ENCODE peak calls at places on chromosomes 6 and 20, in ten cellular contexts. O is ovary, M is vagina, H is pancreas, Q is A549, N is uterus, U is aorta, X is HepG2, T is left ventricle myocardium inferior, G is lower lobe of right lung. I is an unnamed sample. For H3K9me3, the result is how much of the 10 kb centered on the place peaks cover.

GRCh38 chr20:17909745-17910345 is 58.7 kb downstream of the SNX5 start:
- DNase-seq in U (no peak), T (no peak), M (no peak), Q (no peak), N (no peak), X (no peak), G (no peak), O (no peak), H (no peak), I (no peak)

GRCh38 chr20:25000268-25000801 is 7.8 kb upstream of the APMAP start:
- DNase-seq in O (peak), X (no peak), H (peak), G (peak), M (no peak), Q (peak), T (peak), U (peak), N (peak), I (no peak)

GRCh38 chr6:18053555-18054445 is 66.4 kb upstream of the KIF13A start:
- DNase-seq in M (no peak), Q (no peak), N (no peak), G (no peak), O (no peak), T (no peak), U (no peak), H (no peak), X (no peak), I (no peak)

GRCh38 chr6:56930846-56931245 is 24.1 kb upstream of the BEND6 start:
- DNase-seq in U (no peak), G (no peak), M (no peak), T (no peak), Q (no peak), O (no peak), N (no peak), H (no peak), X (no peak), I (no peak)

GRCh38 chr6:129645371-129646139 is 64.4 kb downstream of the ARHGAP18 start:
- DNase-seq in X (peak), Q (peak), H (no peak), N (no peak), U (no peak), M (no peak), T (no peak), G (no peak), O (no peak), I (no peak)

GRCh38 chr20:35602851-35603495 is 12.7 kb upstream of the SPAG4 start:
- DNase-seq in X (no peak), U (peak), M (no peak), Q (no peak), H (peak), N (no peak), T (no peak), O (no peak), G (no peak), I (no peak)

GRCh38 chr20:58640446-58640845 is 10.6 kb upstream of the STX16 start:
- DNase-seq in U (no peak), N (no peak), O (no peak), X (no peak), M (peak), H (no peak), Q (no peak), T (no peak), G (no peak), I (no peak)

GRCh38 chr6:26475823-26476729 is 18.3 kb downstream of the BTN2A1 start:
- DNase-seq in N (no peak), X (peak), M (no peak), U (no peak), Q (no peak), O (no peak), G (no peak), H (no peak), T (no peak), I (no peak)

GRCh38 chr6:2951723-2952122 is 19.6 kb downstream of the SERPINB6 start:
- DNase-seq in O (no peak), T (no peak), H (no peak), G (peak), N (no peak), Q (no peak), U (no peak), M (no peak), X (no peak), I (no peak)

GRCh38 chr6:25918083-25918683 is 12.3 kb downstream of the SLC17A2 start:
- DNase-seq in M (no peak), N (no peak), H (no peak), O (no peak), X (no peak), G (no peak), Q (no peak), T (no peak), U (no peak), I (no peak)

GRCh38 chr6:138804986-138805385 is 9.1 kb downstream of the ECT2L start:
- DNase-seq in X (no peak), M (no peak), G (no peak), U (no peak), H (no peak), N (no peak), O (no peak), Q (no peak), T (no peak), I (peak)

GRCh38 chr6:39388526-39389371 is 66.2 kb upstream of the KCNK16 start:
- DNase-seq in N (no peak), T (no peak), Q (no peak), H (no peak), X (no peak), U (no peak), M (no peak), O (no peak), G (no peak), I (no peak)

GRCh38 chr20:60395993-60396392 is 437.8 kb downstream of the CDH26 start:
- DNase-seq in X (no peak), M (no peak), H (no peak), U (no peak), N (no peak), T (no peak), G (no peak), Q (no peak), O (no peak), I (no peak)

GRCh38 chr20:14445310-14445709 is 107.9 kb upstream of the FLRT3 start:
- DNase-seq in M (no peak), O (no peak), T (no peak), X (no peak), G (no peak), N (no peak), H (no peak), Q (no peak), U (no peak), I (peak)

GRCh38 chr6:30819287-30819917 is 64.9 kb upstream of the DDR1 start:
- DNase-seq in M (no peak), N (no peak), H (no peak), X (no peak), G (no peak), O (no peak), U (no peak), Q (no peak), T (no peak), I (no peak)

GRCh38 chr20:35610833-35611427 is 4.7 kb upstream of the SPAG4 start:
- DNase-seq in M (no peak), X (no peak), G (no peak), T (no peak), N (no peak), U (no peak), H (no peak), O (no peak), Q (no peak), I (no peak)

GRCh38 chr20:45174434-45175364 is at the start of gene PI3:
- DNase-seq in X (peak), T (no peak), H (no peak), O (no peak), M (no peak), Q (peak), G (peak), N (no peak), U (no peak), I (no peak)

GRCh38 chr6:119896806-119897205 is 547.2 kb upstream of the MAN1A1 start:
- DNase-seq in T (no peak), H (no peak), G (no peak), U (no peak), N (no peak), X (no peak), O (no peak), M (no peak), Q (no peak), I (no peak)

GRCh38 chr6:23174781-23175361 is 605.5 kb downstream of the HDGFL1 start:
- DNase-seq in G (no peak), N (no peak), Q (peak), X (no peak), U (no peak), H (no peak), O (no peak), T (no peak), M (no peak), I (peak)

GRCh38 chr6:3379482-3380060 is 77.3 kb downstream of the SLC22A23 start:
- DNase-seq in G (no peak), T (no peak), M (no peak), X (peak), U (peak), O (no peak), N (no peak), H (no peak), Q (no peak), I (no peak)

GRCh38 chr6:137155830-137156229 is 17.6 kb downstream of the IL22RA2 start:
- DNase-seq in U (no peak), N (no peak), G (no peak), T (no peak), Q (no peak), O (no peak), H (no peak), X (no peak), M (no peak), I (no peak)

GRCh38 chr6:36133148-36133547 is 2.8 kb downstream of the MAPK13 start:
- DNase-seq in G (no peak), X (no peak), H (no peak), O (no peak), N (no peak), M (peak), Q (no peak), T (no peak), U (no peak), I (no peak)

GRCh38 chr6:111981441-111981840 is 72.5 kb upstream of the CCN6 start:
- DNase-seq in M (no peak), X (no peak), Q (no peak), U (no peak), T (no peak), N (no peak), H (no peak), O (no peak), G (no peak), I (no peak)

GRCh38 chr6:86937219-86938079 is at the start of gene HTR1E:
- DNase-seq in H (peak), O (peak), Q (peak), U (peak), X (peak), N (peak), T (no peak), M (no peak), G (no peak), I (no peak)

GRCh38 chr6:73969982-73970960 is 274.3 kb downstream of the CD109 start:
- DNase-seq in G (no peak), X (peak), M (no peak), N (peak), O (no peak), U (no peak), H (no peak), T (no peak), Q (peak), I (peak)

GRCh38 chr20:34776177-34776576 is 49.3 kb downstream of the NCOA6 start:
- DNase-seq in H (no peak), U (no peak), O (no peak), N (no peak), T (no peak), Q (no peak), X (no peak), M (no peak), G (no peak), I (no peak)

GRCh38 chr6:112389842-112390241 is 42.7 kb downstream of the RFPL4B start:
- DNase-seq in U (no peak), N (no peak), G (no peak), Q (no peak), T (no peak), M (no peak), H (no peak), X (no peak), O (no peak), I (no peak)

GRCh38 chr20:45963059-45964011 is 8.7 kb downstream of the ZNF335 start:
- DNase-seq in U (peak), M (no peak), Q (peak), T (no peak), O (peak), N (no peak), G (peak), H (no peak), X (peak), I (no peak)

DNA sequence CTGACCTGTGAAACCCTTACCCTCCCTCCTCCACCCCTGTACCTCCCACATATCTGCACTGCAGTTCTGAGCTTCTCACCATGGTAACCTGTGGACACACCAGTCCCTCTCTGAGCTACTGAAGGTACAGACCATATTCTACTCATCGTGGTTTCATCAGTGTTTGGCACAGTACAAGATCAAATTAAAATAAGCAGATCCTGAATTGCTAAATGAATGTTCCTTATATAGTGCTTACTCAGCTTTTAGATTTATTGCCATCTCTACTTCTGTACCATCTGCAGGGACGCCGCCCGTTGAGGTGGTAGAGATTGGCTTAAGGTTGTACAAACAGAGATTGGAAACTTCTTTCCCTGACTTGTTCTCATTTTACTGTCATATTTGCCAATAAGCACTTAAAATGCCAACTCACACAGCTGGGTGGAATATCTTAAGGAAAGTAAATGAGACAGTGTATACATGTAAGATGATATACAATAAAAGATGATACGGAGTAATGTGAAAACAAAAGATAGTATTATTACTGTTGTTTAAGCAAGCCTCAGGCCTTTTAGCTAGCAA is 223.4 kb upstream of the FOXQ1 start:
- DNase-seq in N (no peak), O (no peak), H (no peak), G (no peak), X (no peak), M (no peak), Q (no peak), U (no peak), T (no peak), I (no peak)
- H3K9me3 ChIP-seq in N (under half), O (under half), H (under half), G (under half), X (under half), M (under half), Q (under half), U (under half), T (under half), I (under half)

GRCh38 chr6:159304641-159305040 is 135.4 kb downstream of the FNDC1 start:
- DNase-seq in Q (no peak), N (no peak), G (no peak), O (no peak), U (no peak), X (no peak), T (no peak), H (no peak), M (no peak), I (no peak)
- H3K9me3 ChIP-seq in Q (under half), N (under half), G (under half), O (under half), U (under half), X (under half), T (under half), H (under half), M (under half), I (under half)

DNA sequence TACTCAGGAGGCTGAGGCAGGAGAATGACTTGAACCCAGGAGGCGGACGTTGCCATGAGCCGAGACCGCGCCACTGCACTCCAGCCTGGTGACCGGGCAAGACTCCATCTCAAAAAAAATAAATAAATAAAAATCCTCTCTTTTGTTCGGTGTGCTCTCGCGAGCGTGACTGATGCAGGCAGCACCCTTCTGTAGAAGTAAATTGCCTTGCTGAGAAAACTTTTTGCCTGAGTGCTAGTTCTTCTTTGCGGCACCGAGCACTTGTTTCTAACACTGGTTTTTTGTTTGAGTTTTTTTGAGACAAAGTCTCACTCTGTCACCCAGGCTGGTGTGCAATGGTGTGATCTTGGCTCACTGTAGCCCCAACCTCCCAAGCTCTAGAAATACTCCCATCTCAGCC is 30.5 kb downstream of the PLN start:
- DNase-seq in N (no peak), X (no peak), O (no peak), T (no peak), H (no peak), Q (no peak), G (no peak), M (no peak), U (no peak), I (no peak)
- H3K9me3 ChIP-seq in N (under half), X (under half), O (under half), T (half or more), H (under half), Q (under half), G (under half), M (under half), U (under half), I (under half)

DNA sequence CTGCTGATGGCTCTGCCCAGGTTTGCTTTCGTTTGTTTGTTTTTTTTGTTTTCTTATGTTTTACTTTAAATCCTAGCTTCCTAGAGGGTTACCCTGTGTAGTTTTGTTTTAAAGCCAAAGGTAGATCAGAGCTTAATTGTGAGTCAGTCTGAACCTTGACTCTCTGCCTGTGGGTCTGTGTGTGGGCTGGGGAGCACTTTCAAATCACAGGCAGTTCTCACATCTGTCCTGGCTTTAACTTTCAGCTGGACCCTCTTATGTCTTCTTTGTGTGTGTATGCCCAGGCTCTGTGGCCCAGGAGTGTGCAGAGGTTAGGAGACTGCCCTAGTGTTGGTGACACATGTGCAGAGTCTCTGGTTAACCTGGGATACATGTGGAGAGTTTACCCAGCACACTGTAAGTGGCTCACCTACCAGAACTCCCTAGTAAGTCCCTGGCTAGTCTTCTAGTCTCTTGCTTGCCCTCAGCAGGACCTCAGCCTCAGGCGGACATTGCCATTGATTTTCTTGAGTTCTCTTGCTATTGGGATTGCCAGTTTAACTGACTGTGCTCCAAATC is 19.0 kb downstream of the HIVEP1 start:
- DNase-seq in U (no peak), T (no peak), M (no peak), O (no peak), N (no peak), X (no peak), Q (no peak), H (no peak), G (no peak), I (no peak)
- H3K9me3 ChIP-seq in U (under half), T (under half), M (under half), O (under half), N (under half), X (under half), Q (under half), H (under half), G (under half), I (under half)

GRCh38 chr6:110556317-110557115 is 80.1 kb upstream of the SLC22A16 start:
- DNase-seq in Q (no peak), T (no peak), G (no peak), U (no peak), H (no peak), N (no peak), X (no peak), O (no peak), M (no peak), I (no peak)
- H3K9me3 ChIP-seq in Q (under half), T (under half), G (under half), U (under half), H (under half), N (under half), X (under half), O (under half), M (under half), I (under half)

GRCh38 chr20:31475032-31475431 is at the start of the genes DEFB124 and REM1:
- DNase-seq in H (no peak), M (no peak), O (peak), U (peak), Q (no peak), G (peak), X (no peak), N (peak), T (peak), I (no peak)
- H3K9me3 ChIP-seq in H (under half), M (under half), O (under half), U (under half), Q (under half), G (under half), X (under half), N (under half), T (under half), I (under half)

GRCh38 chr6:104320896-104321295 is 538.8 kb downstream of the HACE1 start:
- DNase-seq in H (no peak), Q (no peak), G (no peak), M (no peak), T (no peak), N (no peak), X (no peak), U (no peak), O (no peak), I (no peak)

GRCh38 chr6:104325341-104326172 is 534.2 kb downstream of the HACE1 start:
- DNase-seq in Q (peak), T (no peak), H (no peak), O (no peak), G (no peak), N (no peak), M (no peak), X (no peak), U (no peak), I (no peak)

GRCh38 chr6:104324305-104324704 is 535.4 kb downstream of the HACE1 start:
- DNase-seq in T (no peak), O (no peak), U (no peak), H (no peak), M (no peak), Q (no peak), N (no peak), G (no peak), X (no peak), I (no peak)

GRCh38 chr6:104321301-104321700 is 538.4 kb downstream of the HACE1 start:
- DNase-seq in N (no peak), O (no peak), Q (no peak), H (no peak), X (no peak), U (no peak), G (no peak), T (no peak), M (no peak), I (no peak)

GRCh38 chr6:104322849-104323248 is 536.9 kb downstream of the HACE1 start:
- DNase-seq in N (no peak), G (no peak), O (no peak), H (no peak), M (no peak), T (no peak), Q (no peak), X (no peak), U (no peak), I (no peak)
- H3K9me3 ChIP-seq in N (under half), G (under half), O (under half), H (under half), M (under half), T (under half), Q (under half), X (under half), U (under half), I (under half)

I was measured in AG04450.